ENCODE peak calls at places on chromosomes 12 and 14, in six cellular contexts. One of them, this sample, is unnamed.

GRCh38 chr14:26966942-26967341 is 369.1 kb upstream of the NOVA1 start:
- DNase-seq in endothelial cell of umbilical vein: no peak
- DNase-seq in transverse colon: no peak
- DNase-seq in A549: no peak
- DNase-seq in IMR-90: no peak
- DNase-seq in body of pancreas: no peak
- DNase-seq in this sample: no peak

GRCh38 chr12:94831081-94831747 is 172.3 kb downstream of the NDUFA12 start:
- DNase-seq in body of pancreas: no peak
- DNase-seq in A549: no peak
- DNase-seq in transverse colon: peak; percentile 56
- DNase-seq in endothelial cell of umbilical vein: no peak
- DNase-seq in IMR-90: no peak
- DNase-seq in this sample: no peak

GRCh38 chr14:23436327-23437141 is 1.1 kb upstream of the MYH7 start:
- DNase-seq in A549: no peak
- DNase-seq in body of pancreas: peak; percentile 39
- DNase-seq in endothelial cell of umbilical vein: no peak
- DNase-seq in IMR-90: no peak
- DNase-seq in transverse colon: peak; percentile 1
- DNase-seq in this sample: no peak

GRCh38 chr14:68979722-68980552 is 835 bp upstream of the ACTN1 start:
- DNase-seq in body of pancreas: peak; percentile 57
- DNase-seq in IMR-90: peak; percentile 63
- DNase-seq in A549: peak; percentile 59
- DNase-seq in transverse colon: peak; percentile 61
- DNase-seq in endothelial cell of umbilical vein: peak; percentile 39
- DNase-seq in this sample: no peak

GRCh38 chr14:70823281-70823680 is 14.0 kb upstream of the MAP3K9 start:
- DNase-seq in endothelial cell of umbilical vein: no peak
- DNase-seq in transverse colon: no peak
- DNase-seq in IMR-90: no peak
- DNase-seq in A549: no peak
- DNase-seq in body of pancreas: no peak
- DNase-seq in this sample: no peak

GRCh38 chr12:45730842-45731336 is 1.4 kb downstream of the ARID2 start:
- DNase-seq in IMR-90: peak; percentile 39
- DNase-seq in A549: no peak
- DNase-seq in body of pancreas: no peak
- DNase-seq in endothelial cell of umbilical vein: peak; percentile 75
- DNase-seq in transverse colon: no peak
- DNase-seq in this sample: no peak

GRCh38 chr14:99402283-99402648 is 78.4 kb downstream of the SETD3 start:
- DNase-seq in endothelial cell of umbilical vein: no peak
- DNase-seq in IMR-90: no peak
- DNase-seq in A549: no peak
- DNase-seq in body of pancreas: no peak
- DNase-seq in transverse colon: no peak
- DNase-seq in this sample: no peak

GRCh38 chr14:77009014-77009413 is 19.5 kb downstream of the IRF2BPL start:
- DNase-seq in IMR-90: no peak
- DNase-seq in endothelial cell of umbilical vein: no peak
- DNase-seq in body of pancreas: no peak
- DNase-seq in transverse colon: no peak
- DNase-seq in A549: no peak
- DNase-seq in this sample: no peak

GRCh38 chr12:20212658-20213387 is 155.5 kb upstream of the PDE3A start:
- DNase-seq in endothelial cell of umbilical vein: peak; percentile 99
- DNase-seq in transverse colon: peak; percentile 65
- DNase-seq in IMR-90: peak; percentile 98
- DNase-seq in A549: peak; percentile 74
- DNase-seq in body of pancreas: peak; percentile 76
- DNase-seq in this sample: peak; percentile 56

GRCh38 chr12:15837141-15837781 is 44.9 kb upstream of the STRAP start:
- DNase-seq in A549: no peak
- DNase-seq in transverse colon: no peak
- DNase-seq in IMR-90: peak; percentile 66
- DNase-seq in endothelial cell of umbilical vein: no peak
- DNase-seq in body of pancreas: no peak
- DNase-seq in this sample: no peak

GRCh38 chr12:52438305-52439301 is 4.4 kb upstream of the KRT75 start:
- DNase-seq in transverse colon: no peak
- DNase-seq in endothelial cell of umbilical vein: no peak
- DNase-seq in A549: no peak
- DNase-seq in body of pancreas: no peak
- DNase-seq in IMR-90: no peak
- DNase-seq in this sample: no peak

GRCh38 chr12:21751517-21751916 is 23.0 kb downstream of the KCNJ8 start:
- DNase-seq in IMR-90: peak; percentile 74
- DNase-seq in A549: no peak
- DNase-seq in endothelial cell of umbilical vein: peak; percentile 42
- DNase-seq in body of pancreas: peak; percentile 24
- DNase-seq in transverse colon: no peak
- DNase-seq in this sample: no peak

GRCh38 chr14:105530446-105531087 is 4.2 kb downstream of the TMEM121 start:
- DNase-seq in endothelial cell of umbilical vein: no peak
- DNase-seq in IMR-90: no peak
- DNase-seq in A549: no peak
- DNase-seq in body of pancreas: no peak
- DNase-seq in transverse colon: no peak
- DNase-seq in this sample: no peak

GRCh38 chr12:131226345-131227265 is 272.9 kb downstream of the ADGRD1 start:
- DNase-seq in endothelial cell of umbilical vein: no peak
- DNase-seq in IMR-90: no peak
- DNase-seq in body of pancreas: no peak
- DNase-seq in A549: no peak
- DNase-seq in transverse colon: no peak
- DNase-seq in this sample: no peak

GRCh38 chr12:112909693-112910092 is 2.9 kb downstream of the OAS1 start:
- DNase-seq in A549: no peak
- DNase-seq in IMR-90: no peak
- DNase-seq in transverse colon: no peak
- DNase-seq in body of pancreas: no peak
- DNase-seq in endothelial cell of umbilical vein: no peak
- DNase-seq in this sample: no peak

GRCh38 chr12:59151243-59151642 is 230.9 kb upstream of the LRIG3 start:
- DNase-seq in IMR-90: peak; percentile 65
- DNase-seq in transverse colon: no peak
- DNase-seq in A549: no peak
- DNase-seq in body of pancreas: no peak
- DNase-seq in endothelial cell of umbilical vein: no peak
- DNase-seq in this sample: no peak

GRCh38 chr12:63991036-63991547 is 146.6 kb downstream of the SRGAP1 start:
- DNase-seq in A549: no peak
- DNase-seq in transverse colon: no peak
- DNase-seq in body of pancreas: no peak
- DNase-seq in endothelial cell of umbilical vein: no peak
- DNase-seq in IMR-90: peak; percentile 48
- DNase-seq in this sample: no peak

GRCh38 chr14:77364146-77364545 is 12.7 kb downstream of the TMED8 start:
- DNase-seq in endothelial cell of umbilical vein: no peak
- DNase-seq in body of pancreas: no peak
- DNase-seq in IMR-90: no peak
- DNase-seq in transverse colon: no peak
- DNase-seq in A549: no peak
- DNase-seq in this sample: no peak

GRCh38 chr12:25756974-25757665 is 201.4 kb upstream of the RASSF8 start:
- DNase-seq in A549: no peak
- DNase-seq in endothelial cell of umbilical vein: no peak
- DNase-seq in IMR-90: no peak
- DNase-seq in transverse colon: no peak
- DNase-seq in body of pancreas: no peak
- DNase-seq in this sample: no peak

GRCh38 chr14:33307691-33308369 is 369.2 kb downstream of the NPAS3 start:
- DNase-seq in A549: no peak
- DNase-seq in transverse colon: no peak
- DNase-seq in IMR-90: no peak
- DNase-seq in body of pancreas: peak; percentile 18
- DNase-seq in endothelial cell of umbilical vein: peak; percentile 8
- DNase-seq in this sample: peak; percentile 17

GRCh38 chr14:53399057-53399456 is 245.9 kb upstream of the DDHD1 start:
- DNase-seq in IMR-90: peak; percentile 76
- DNase-seq in A549: peak; percentile 35
- DNase-seq in transverse colon: no peak
- DNase-seq in endothelial cell of umbilical vein: peak; percentile 23
- DNase-seq in body of pancreas: no peak
- DNase-seq in this sample: no peak

GRCh38 chr14:44954750-44955149 is 7.0 kb downstream of the KLHL28 start:
- DNase-seq in IMR-90: no peak
- DNase-seq in transverse colon: no peak
- DNase-seq in endothelial cell of umbilical vein: no peak
- DNase-seq in body of pancreas: no peak
- DNase-seq in A549: no peak
- DNase-seq in this sample: no peak

GRCh38 chr12:52952082-52952801 is 3.3 kb downstream of the KRT18 start:
- DNase-seq in body of pancreas: peak; percentile 93
- DNase-seq in transverse colon: peak; percentile 70
- DNase-seq in IMR-90: no peak
- DNase-seq in A549: no peak
- DNase-seq in endothelial cell of umbilical vein: no peak
- DNase-seq in this sample: peak; percentile 60

GRCh38 chr12:115223322-115223721 is 539.3 kb upstream of the TBX3 start:
- DNase-seq in endothelial cell of umbilical vein: no peak
- DNase-seq in IMR-90: peak; percentile 82
- DNase-seq in A549: no peak
- DNase-seq in body of pancreas: no peak
- DNase-seq in transverse colon: no peak
- DNase-seq in this sample: no peak

GRCh38 chr12:55849616-55850015 is 6.9 kb upstream of the MMP19 start:
- DNase-seq in body of pancreas: no peak
- DNase-seq in IMR-90: no peak
- DNase-seq in transverse colon: no peak
- DNase-seq in A549: no peak
- DNase-seq in endothelial cell of umbilical vein: no peak
- DNase-seq in this sample: no peak

DNA sequence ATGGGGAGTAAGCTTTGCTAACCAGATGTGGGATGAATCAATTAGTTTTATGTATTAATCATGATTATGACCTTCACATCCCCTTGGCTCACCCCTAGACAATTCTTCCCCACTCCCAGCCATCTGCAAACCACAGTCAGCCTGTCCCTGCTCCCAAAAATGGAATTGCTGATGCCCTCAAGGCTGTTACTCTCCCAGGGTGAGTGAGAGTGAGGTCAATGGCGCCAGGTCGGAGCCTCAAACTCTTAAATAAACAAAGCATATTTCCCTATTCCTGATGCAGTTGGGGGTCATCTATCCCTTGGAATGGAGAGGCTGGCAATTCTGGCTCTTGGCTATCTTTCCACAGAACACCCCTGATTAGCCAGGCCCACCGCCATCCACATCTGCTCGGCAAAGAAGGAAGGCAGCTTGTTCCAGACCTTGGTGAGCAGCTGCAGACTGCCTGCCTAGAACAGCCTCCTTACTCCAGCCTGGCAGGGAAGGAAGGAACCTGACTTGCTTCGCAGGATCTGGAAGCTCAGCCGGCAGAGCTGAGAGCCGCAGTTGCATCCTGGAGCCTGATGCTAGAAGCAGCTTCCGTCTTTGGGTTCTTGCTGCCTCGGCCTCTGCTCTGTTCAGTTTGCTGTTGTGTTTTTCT is 57.0 kb downstream of the SMUG1 start:
- DNase-seq in endothelial cell of umbilical vein: no peak
- DNase-seq in transverse colon: no peak
- DNase-seq in A549: no peak
- DNase-seq in IMR-90: no peak
- DNase-seq in body of pancreas: no peak
- DNase-seq in this sample: no peak
- H3K4me1 ChIP-seq in endothelial cell of umbilical vein: no peaks in the 10 kb centered on the region
- H3K4me1 ChIP-seq in transverse colon: no peaks in the 10 kb centered on the region
- H3K4me1 ChIP-seq in A549: no peaks in the 10 kb centered on the region
- H3K4me1 ChIP-seq in IMR-90: no peaks in the 10 kb centered on the region
- H3K4me1 ChIP-seq in body of pancreas: peaks cover 6% of the 10 kb centered on the region
- H3K4me1 ChIP-seq in this sample: no peaks in the 10 kb centered on the region

DNA sequence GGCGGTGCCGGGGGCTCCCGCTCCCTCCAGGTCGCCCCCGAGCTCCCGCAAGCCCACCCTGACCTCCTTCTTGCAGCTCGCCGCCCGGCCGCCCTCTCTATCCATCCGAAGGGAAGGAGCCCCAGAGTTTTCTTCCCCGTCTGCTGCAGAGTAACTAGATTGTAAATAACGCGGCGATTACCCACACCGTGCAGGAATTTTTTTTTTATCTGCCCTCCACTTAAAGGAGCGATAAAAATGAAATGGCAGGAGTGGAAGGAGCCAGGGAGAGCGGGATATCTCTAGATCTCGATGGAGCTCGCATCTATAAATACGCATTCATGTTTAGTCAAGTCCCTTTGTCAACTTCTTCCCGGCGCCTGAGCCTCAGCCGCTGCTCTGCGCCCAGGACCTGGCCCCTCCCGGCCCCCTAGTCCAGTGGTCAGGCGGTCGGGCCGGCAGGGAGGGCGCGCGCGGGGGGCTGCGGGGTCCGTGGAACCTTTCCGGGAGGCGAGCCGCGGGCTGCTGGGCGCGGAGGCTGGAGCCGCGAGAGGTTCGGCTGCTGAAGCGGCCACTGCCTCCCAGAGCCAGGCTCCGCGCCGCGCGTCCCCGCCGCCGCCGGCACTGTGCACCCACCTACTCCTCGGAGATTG is 386.0 kb downstream of the BCAT1 start:
- DNase-seq in body of pancreas: peak; percentile 17
- DNase-seq in endothelial cell of umbilical vein: peak; percentile 64
- DNase-seq in A549: peak; percentile 12
- DNase-seq in transverse colon: peak; percentile 16
- DNase-seq in IMR-90: peak; percentile 54
- DNase-seq in this sample: peak; percentile 44
- TF ChIP-seq POLR2A in body of pancreas: no peak
- TF ChIP-seq POLR2A in endothelial cell of umbilical vein: no peak
- TF ChIP-seq POLR2A in A549: no peak
- TF ChIP-seq POLR2A in transverse colon: no peak
- TF ChIP-seq POLR2A in IMR-90: no peak
- TF ChIP-seq POLR2A in this sample: no peak

GRCh38 chr12:113934946-113935345 is 31.2 kb downstream of the RBM19 start:
- DNase-seq in body of pancreas: no peak
- DNase-seq in transverse colon: no peak
- DNase-seq in A549: no peak
- DNase-seq in endothelial cell of umbilical vein: no peak
- DNase-seq in IMR-90: no peak
- DNase-seq in this sample: no peak

GRCh38 chr12:113933201-113933786 is 32.8 kb downstream of the RBM19 start:
- DNase-seq in transverse colon: no peak
- DNase-seq in endothelial cell of umbilical vein: no peak
- DNase-seq in IMR-90: peak; percentile 79
- DNase-seq in A549: no peak
- DNase-seq in body of pancreas: no peak
- DNase-seq in this sample: peak; percentile 29

GRCh38 chr12:113932411-113933196 is 33.5 kb downstream of the RBM19 start:
- DNase-seq in transverse colon: no peak
- DNase-seq in IMR-90: peak; percentile 2
- DNase-seq in body of pancreas: no peak
- DNase-seq in A549: no peak
- DNase-seq in endothelial cell of umbilical vein: peak; percentile 21
- DNase-seq in this sample: no peak

GRCh38 chr12:113935459-113935858 is 30.7 kb downstream of the RBM19 start:
- DNase-seq in IMR-90: no peak
- DNase-seq in transverse colon: no peak
- DNase-seq in body of pancreas: no peak
- DNase-seq in A549: no peak
- DNase-seq in endothelial cell of umbilical vein: peak; percentile 68
- DNase-seq in this sample: no peak

GRCh38 chr12:113934060-113934829 is 31.9 kb downstream of the RBM19 start:
- DNase-seq in transverse colon: no peak
- DNase-seq in endothelial cell of umbilical vein: peak; percentile 36
- DNase-seq in IMR-90: no peak
- DNase-seq in A549: no peak
- DNase-seq in body of pancreas: no peak
- DNase-seq in this sample: no peak
- H3K27ac ChIP-seq in transverse colon: no peak overlapping the region
- H3K27ac ChIP-seq in endothelial cell of umbilical vein: no peak overlapping the region
- H3K27ac ChIP-seq in IMR-90: no peak overlapping the region
- H3K27ac ChIP-seq in A549: no peak overlapping the region
- H3K27ac ChIP-seq in body of pancreas: no peak overlapping the region
- H3K27ac ChIP-seq in this sample: no peak overlapping the region

GRCh38 chr14:91405724-91406435 is 11.7 kb downstream of the CCDC88C start:
- DNase-seq in IMR-90: no peak
- DNase-seq in endothelial cell of umbilical vein: peak; percentile 33
- DNase-seq in body of pancreas: no peak
- DNase-seq in transverse colon: no peak
- DNase-seq in A549: no peak
- DNase-seq in this sample: no peak
- H3K4me1 ChIP-seq in IMR-90: no peaks in the 10 kb centered on the region
- H3K4me1 ChIP-seq in endothelial cell of umbilical vein: peaks cover 21% of the 10 kb centered on the region
- H3K4me1 ChIP-seq in body of pancreas: peaks cover 47% of the 10 kb centered on the region
- H3K4me1 ChIP-seq in transverse colon: peaks cover 27% of the 10 kb centered on the region
- H3K4me1 ChIP-seq in A549: no peaks in the 10 kb centered on the region
- H3K4me1 ChIP-seq in this sample: peaks cover 11% of the 10 kb centered on the region

This sample was measured in testis.